ENCODE peak calls at places on chromosome 13, in ten cellular contexts. One of them, this sample, is unnamed.

GRCh38 chr13:58583961-58584360 is 952.4 kb downstream of the PCDH17 start:
- DNase-seq in heart right ventricle: no peak
- DNase-seq in heart left ventricle: no peak
- DNase-seq in cardiac fibroblast: no peak
- DNase-seq in IMR-90: no peak
- DNase-seq in mammary epithelial cell: no peak
- DNase-seq in fibroblast of the aortic adventitia: no peak
- DNase-seq in WERI-Rb-1: no peak
- DNase-seq in bronchial epithelial cell: peak
- DNase-seq in astrocyte: peak
- DNase-seq in this sample: no peak

GRCh38 chr13:27270594-27271520 is at the start of gene RASL11A:
- DNase-seq in heart right ventricle: peak
- DNase-seq in heart left ventricle: peak
- DNase-seq in cardiac fibroblast: peak
- DNase-seq in IMR-90: peak
- DNase-seq in mammary epithelial cell: peak
- DNase-seq in fibroblast of the aortic adventitia: peak
- DNase-seq in WERI-Rb-1: peak
- DNase-seq in bronchial epithelial cell: peak
- DNase-seq in astrocyte: peak
- DNase-seq in this sample: peak

GRCh38 chr13:20161275-20161950 is 561 bp upstream of the GJA3 start:
- DNase-seq in heart right ventricle: peak
- DNase-seq in heart left ventricle: peak
- DNase-seq in cardiac fibroblast: no peak
- DNase-seq in IMR-90: no peak
- DNase-seq in mammary epithelial cell: peak
- DNase-seq in fibroblast of the aortic adventitia: no peak
- DNase-seq in WERI-Rb-1: no peak
- DNase-seq in bronchial epithelial cell: no peak
- DNase-seq in astrocyte: no peak
- DNase-seq in this sample: no peak

GRCh38 chr13:28585557-28585956 is 73.4 kb upstream of the POMP start:
- DNase-seq in heart right ventricle: no peak
- DNase-seq in heart left ventricle: no peak
- DNase-seq in cardiac fibroblast: no peak
- DNase-seq in IMR-90: no peak
- DNase-seq in mammary epithelial cell: no peak
- DNase-seq in fibroblast of the aortic adventitia: no peak
- DNase-seq in WERI-Rb-1: no peak
- DNase-seq in bronchial epithelial cell: no peak
- DNase-seq in astrocyte: no peak
- DNase-seq in this sample: no peak

GRCh38 chr13:58324130-58324529 is 692.6 kb downstream of the PCDH17 start:
- DNase-seq in heart right ventricle: no peak
- DNase-seq in heart left ventricle: no peak
- DNase-seq in cardiac fibroblast: no peak
- DNase-seq in IMR-90: no peak
- DNase-seq in mammary epithelial cell: no peak
- DNase-seq in fibroblast of the aortic adventitia: no peak
- DNase-seq in WERI-Rb-1: no peak
- DNase-seq in bronchial epithelial cell: peak
- DNase-seq in astrocyte: no peak
- DNase-seq in this sample: no peak

GRCh38 chr13:58620171-58620570 is 988.6 kb downstream of the PCDH17 start:
- DNase-seq in heart right ventricle: no peak
- DNase-seq in heart left ventricle: no peak
- DNase-seq in cardiac fibroblast: no peak
- DNase-seq in IMR-90: no peak
- DNase-seq in mammary epithelial cell: no peak
- DNase-seq in fibroblast of the aortic adventitia: no peak
- DNase-seq in WERI-Rb-1: no peak
- DNase-seq in bronchial epithelial cell: no peak
- DNase-seq in astrocyte: no peak
- DNase-seq in this sample: no peak

GRCh38 chr13:72255908-72256307 is 388.9 kb upstream of the DACH1 start:
- DNase-seq in heart right ventricle: no peak
- DNase-seq in heart left ventricle: no peak
- DNase-seq in cardiac fibroblast: peak
- DNase-seq in IMR-90: no peak
- DNase-seq in mammary epithelial cell: peak
- DNase-seq in fibroblast of the aortic adventitia: no peak
- DNase-seq in WERI-Rb-1: peak
- DNase-seq in bronchial epithelial cell: peak
- DNase-seq in astrocyte: peak
- DNase-seq in this sample: no peak

GRCh38 chr13:109733550-109733949 is 52.8 kb downstream of the IRS2 start:
- DNase-seq in heart right ventricle: no peak
- DNase-seq in heart left ventricle: no peak
- DNase-seq in cardiac fibroblast: no peak
- DNase-seq in IMR-90: no peak
- DNase-seq in mammary epithelial cell: no peak
- DNase-seq in fibroblast of the aortic adventitia: no peak
- DNase-seq in WERI-Rb-1: no peak
- DNase-seq in bronchial epithelial cell: no peak
- DNase-seq in astrocyte: no peak
- DNase-seq in this sample: no peak

GRCh38 chr13:90237852-90238251 is 1109.6 kb upstream of the MIR17HG start:
- DNase-seq in heart right ventricle: no peak
- DNase-seq in heart left ventricle: no peak
- DNase-seq in cardiac fibroblast: no peak
- DNase-seq in IMR-90: no peak
- DNase-seq in mammary epithelial cell: no peak
- DNase-seq in fibroblast of the aortic adventitia: no peak
- DNase-seq in WERI-Rb-1: no peak
- DNase-seq in bronchial epithelial cell: no peak
- DNase-seq in astrocyte: no peak
- DNase-seq in this sample: no peak

GRCh38 chr13:62747152-62747551 is 1331.5 kb upstream of the PCDH20 start:
- DNase-seq in heart right ventricle: no peak
- DNase-seq in heart left ventricle: no peak
- DNase-seq in cardiac fibroblast: no peak
- DNase-seq in IMR-90: peak
- DNase-seq in mammary epithelial cell: no peak
- DNase-seq in fibroblast of the aortic adventitia: no peak
- DNase-seq in WERI-Rb-1: no peak
- DNase-seq in bronchial epithelial cell: no peak
- DNase-seq in astrocyte: no peak
- DNase-seq in this sample: no peak

GRCh38 chr13:95136638-95137037 is 164.6 kb downstream of the ABCC4 start:
- DNase-seq in heart right ventricle: no peak
- DNase-seq in heart left ventricle: no peak
- DNase-seq in cardiac fibroblast: no peak
- DNase-seq in IMR-90: no peak
- DNase-seq in mammary epithelial cell: no peak
- DNase-seq in fibroblast of the aortic adventitia: no peak
- DNase-seq in WERI-Rb-1: no peak
- DNase-seq in bronchial epithelial cell: no peak
- DNase-seq in astrocyte: no peak
- DNase-seq in this sample: no peak

GRCh38 chr13:75432811-75433244 is 49.1 kb downstream of the TBC1D4 start:
- DNase-seq in heart right ventricle: no peak
- DNase-seq in heart left ventricle: no peak
- DNase-seq in cardiac fibroblast: no peak
- DNase-seq in IMR-90: no peak
- DNase-seq in mammary epithelial cell: no peak
- DNase-seq in fibroblast of the aortic adventitia: no peak
- DNase-seq in WERI-Rb-1: no peak
- DNase-seq in bronchial epithelial cell: peak
- DNase-seq in astrocyte: no peak
- DNase-seq in this sample: no peak

GRCh38 chr13:75426421-75426820 is 55.5 kb downstream of the TBC1D4 start:
- DNase-seq in heart right ventricle: no peak
- DNase-seq in heart left ventricle: no peak
- DNase-seq in cardiac fibroblast: no peak
- DNase-seq in IMR-90: no peak
- DNase-seq in mammary epithelial cell: peak
- DNase-seq in fibroblast of the aortic adventitia: no peak
- DNase-seq in WERI-Rb-1: no peak
- DNase-seq in bronchial epithelial cell: peak
- DNase-seq in astrocyte: no peak
- DNase-seq in this sample: no peak

GRCh38 chr13:75430618-75431209 is 51.3 kb downstream of the TBC1D4 start:
- DNase-seq in heart right ventricle: no peak
- DNase-seq in heart left ventricle: no peak
- DNase-seq in cardiac fibroblast: no peak
- DNase-seq in IMR-90: no peak
- DNase-seq in mammary epithelial cell: no peak
- DNase-seq in fibroblast of the aortic adventitia: no peak
- DNase-seq in WERI-Rb-1: no peak
- DNase-seq in bronchial epithelial cell: no peak
- DNase-seq in astrocyte: no peak
- DNase-seq in this sample: no peak

GRCh38 chr13:75437582-75438318 is 44.2 kb downstream of the TBC1D4 start:
- DNase-seq in heart right ventricle: no peak
- DNase-seq in heart left ventricle: no peak
- DNase-seq in cardiac fibroblast: peak
- DNase-seq in IMR-90: peak
- DNase-seq in mammary epithelial cell: no peak
- DNase-seq in fibroblast of the aortic adventitia: peak
- DNase-seq in WERI-Rb-1: no peak
- DNase-seq in bronchial epithelial cell: no peak
- DNase-seq in astrocyte: peak
- DNase-seq in this sample: no peak

DNA sequence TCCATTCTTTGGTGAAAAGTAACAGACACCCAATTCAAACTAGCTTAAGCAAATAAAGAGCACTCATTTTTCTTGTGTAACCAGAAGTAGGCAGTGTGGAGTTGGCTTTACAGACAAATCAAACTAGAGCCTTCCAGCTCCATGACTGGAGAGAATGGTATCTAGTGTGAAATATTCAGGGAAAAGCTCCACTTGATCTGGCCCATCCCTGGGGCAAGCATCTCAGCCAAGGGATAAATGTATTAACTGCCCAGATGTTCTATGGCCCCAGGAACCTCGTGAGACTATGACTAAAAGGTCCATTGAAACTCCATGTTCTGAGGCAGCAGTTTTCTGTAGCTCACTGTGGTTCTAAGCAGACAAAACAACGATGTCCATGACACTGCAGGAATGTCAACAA is 49.9 kb downstream of the TBC1D4 start:
- DNase-seq in heart right ventricle: no peak
- DNase-seq in heart left ventricle: no peak
- DNase-seq in cardiac fibroblast: peak
- DNase-seq in IMR-90: peak
- DNase-seq in mammary epithelial cell: no peak
- DNase-seq in fibroblast of the aortic adventitia: peak
- DNase-seq in WERI-Rb-1: no peak
- DNase-seq in bronchial epithelial cell: no peak
- DNase-seq in astrocyte: no peak
- DNase-seq in this sample: no peak
- TF ChIP-seq CTCF in heart right ventricle: no peak
- TF ChIP-seq CTCF in heart left ventricle: no peak
- TF ChIP-seq CTCF in cardiac fibroblast: peak
- TF ChIP-seq CTCF in IMR-90: no peak
- TF ChIP-seq CTCF in mammary epithelial cell: peak
- TF ChIP-seq CTCF in fibroblast of the aortic adventitia: no peak
- TF ChIP-seq CTCF in WERI-Rb-1: no peak
- TF ChIP-seq CTCF in bronchial epithelial cell: no peak
- TF ChIP-seq CTCF in astrocyte: no peak
- TF ChIP-seq CTCF in this sample: no peak

GRCh38 chr13:75635621-75636338 is at the start of gene LMO7:
- DNase-seq in heart right ventricle: peak
- DNase-seq in heart left ventricle: peak
- DNase-seq in cardiac fibroblast: peak
- DNase-seq in IMR-90: peak
- DNase-seq in mammary epithelial cell: peak
- DNase-seq in fibroblast of the aortic adventitia: peak
- DNase-seq in WERI-Rb-1: peak
- DNase-seq in bronchial epithelial cell: no peak
- DNase-seq in astrocyte: peak
- DNase-seq in this sample: no peak

GRCh38 chr13:75636339-75637095 is 387 bp downstream of the LMO7 start:
- DNase-seq in heart right ventricle: peak
- DNase-seq in heart left ventricle: no peak
- DNase-seq in cardiac fibroblast: peak
- DNase-seq in IMR-90: peak
- DNase-seq in mammary epithelial cell: peak
- DNase-seq in fibroblast of the aortic adventitia: peak
- DNase-seq in WERI-Rb-1: peak
- DNase-seq in bronchial epithelial cell: peak
- DNase-seq in astrocyte: no peak
- DNase-seq in this sample: no peak

GRCh38 chr13:75635101-75635620 is 969 bp upstream of the LMO7 start:
- DNase-seq in heart right ventricle: no peak
- DNase-seq in heart left ventricle: no peak
- DNase-seq in cardiac fibroblast: no peak
- DNase-seq in IMR-90: no peak
- DNase-seq in mammary epithelial cell: no peak
- DNase-seq in fibroblast of the aortic adventitia: peak
- DNase-seq in WERI-Rb-1: no peak
- DNase-seq in bronchial epithelial cell: peak
- DNase-seq in astrocyte: no peak
- DNase-seq in this sample: no peak

GRCh38 chr13:75639426-75639825 is 3.3 kb downstream of the LMO7 start:
- DNase-seq in heart right ventricle: no peak
- DNase-seq in heart left ventricle: no peak
- DNase-seq in cardiac fibroblast: no peak
- DNase-seq in IMR-90: no peak
- DNase-seq in mammary epithelial cell: no peak
- DNase-seq in fibroblast of the aortic adventitia: no peak
- DNase-seq in WERI-Rb-1: no peak
- DNase-seq in bronchial epithelial cell: no peak
- DNase-seq in astrocyte: no peak
- DNase-seq in this sample: no peak

GRCh38 chr13:75637101-75637774 is 1.1 kb downstream of the LMO7 start:
- DNase-seq in heart right ventricle: no peak
- DNase-seq in heart left ventricle: no peak
- DNase-seq in cardiac fibroblast: no peak
- DNase-seq in IMR-90: no peak
- DNase-seq in mammary epithelial cell: peak
- DNase-seq in fibroblast of the aortic adventitia: no peak
- DNase-seq in WERI-Rb-1: no peak
- DNase-seq in bronchial epithelial cell: no peak
- DNase-seq in astrocyte: no peak
- DNase-seq in this sample: no peak
- H3K4me3 ChIP-seq in heart right ventricle: no peak
- H3K4me3 ChIP-seq in heart left ventricle: peak
- H3K4me3 ChIP-seq in cardiac fibroblast: peak
- H3K4me3 ChIP-seq in IMR-90: peak
- H3K4me3 ChIP-seq in mammary epithelial cell: peak
- H3K4me3 ChIP-seq in fibroblast of the aortic adventitia: peak
- H3K4me3 ChIP-seq in WERI-Rb-1: peak
- H3K4me3 ChIP-seq in bronchial epithelial cell: peak
- H3K4me3 ChIP-seq in astrocyte: peak
- H3K4me3 ChIP-seq in this sample: peak

GRCh38 chr13:97366172-97366688 is 67.7 kb upstream of the RAP2A start:
- DNase-seq in heart right ventricle: no peak
- DNase-seq in heart left ventricle: no peak
- DNase-seq in cardiac fibroblast: no peak
- DNase-seq in IMR-90: no peak
- DNase-seq in mammary epithelial cell: no peak
- DNase-seq in fibroblast of the aortic adventitia: no peak
- DNase-seq in WERI-Rb-1: no peak
- DNase-seq in bronchial epithelial cell: no peak
- DNase-seq in astrocyte: no peak
- DNase-seq in this sample: no peak
- TF ChIP-seq CTCF in heart right ventricle: no peak
- TF ChIP-seq CTCF in heart left ventricle: no peak
- TF ChIP-seq CTCF in cardiac fibroblast: no peak
- TF ChIP-seq CTCF in IMR-90: peak
- TF ChIP-seq CTCF in mammary epithelial cell: no peak
- TF ChIP-seq CTCF in fibroblast of the aortic adventitia: no peak
- TF ChIP-seq CTCF in WERI-Rb-1: peak
- TF ChIP-seq CTCF in bronchial epithelial cell: no peak
- TF ChIP-seq CTCF in astrocyte: no peak
- TF ChIP-seq CTCF in this sample: peak

GRCh38 chr13:51230473-51231105 is 8.4 kb downstream of the FAM124A start:
- DNase-seq in heart right ventricle: peak
- DNase-seq in heart left ventricle: peak
- DNase-seq in cardiac fibroblast: peak
- DNase-seq in IMR-90: peak
- DNase-seq in mammary epithelial cell: no peak
- DNase-seq in fibroblast of the aortic adventitia: peak
- DNase-seq in WERI-Rb-1: peak
- DNase-seq in bronchial epithelial cell: no peak
- DNase-seq in astrocyte: peak
- DNase-seq in this sample: peak
- H3K4me3 ChIP-seq in heart right ventricle: no peak
- H3K4me3 ChIP-seq in heart left ventricle: peak
- H3K4me3 ChIP-seq in cardiac fibroblast: peak
- H3K4me3 ChIP-seq in IMR-90: no peak
- H3K4me3 ChIP-seq in mammary epithelial cell: no peak
- H3K4me3 ChIP-seq in fibroblast of the aortic adventitia: peak
- H3K4me3 ChIP-seq in WERI-Rb-1: no peak
- H3K4me3 ChIP-seq in bronchial epithelial cell: no peak
- H3K4me3 ChIP-seq in astrocyte: no peak
- H3K4me3 ChIP-seq in this sample: no peak